ENCODE peak calls at places on chromosomes 2 and 18, in six cellular contexts. M is CD4-positive, alpha-beta T cell; G is endodermal cell; O is heart right ventricle; Q is ovary; Y is Peyer's patch. S is an unnamed sample.

GRCh38 chr2:62824378-62824777 is 118.9 kb downstream of the EHBP1 start:
- DNase-seq in Q (no peak), O (no peak), M (no peak), Y (no peak), G (no peak), S (no peak)

GRCh38 chr2:168278424-168278888 is 31.1 kb upstream of the STK39 start:
- DNase-seq in O (no peak), M (no peak), G (peak; percentile 63), Y (no peak), Q (no peak), S (no peak)

GRCh38 chr18:58143391-58143790 is 99.4 kb downstream of the NEDD4L start:
- DNase-seq in O (no peak), Q (no peak), Y (no peak), G (no peak), M (no peak), S (no peak)

GRCh38 chr2:113173563-113174368 is at the start of gene PSD4:
- DNase-seq in M (peak; percentile 72), Q (no peak), G (peak; percentile 74), O (peak; percentile 60), Y (peak; percentile 93), S (peak; percentile 95)

GRCh38 chr2:238170386-238171071 is 11.8 kb downstream of the ERFE start:
- DNase-seq in G (no peak), O (no peak), M (no peak), Y (no peak), Q (no peak), S (no peak)

GRCh38 chr2:58240595-58240937 is 559 bp downstream of the FANCL start:
- DNase-seq in M (no peak), G (no peak), Q (no peak), Y (no peak), O (no peak), S (no peak)

GRCh38 chr2:48852938-48853337 is 97.4 kb upstream of the LHCGR start:
- DNase-seq in M (no peak), Y (no peak), Q (no peak), O (no peak), G (no peak), S (no peak)

GRCh38 chr18:59968583-59968982 is 68.8 kb downstream of the PMAIP1 start:
- DNase-seq in M (no peak), G (no peak), Q (no peak), O (no peak), Y (no peak), S (no peak)

GRCh38 chr2:157315901-157316300 is 9.7 kb downstream of the ERMN start:
- DNase-seq in Y (no peak), G (no peak), M (no peak), Q (no peak), O (no peak), S (no peak)

GRCh38 chr2:39686470-39686869 is 20.8 kb downstream of the TMEM178A start:
- DNase-seq in Q (no peak), G (peak; percentile 75), Y (no peak), M (no peak), O (no peak), S (no peak)

DNA sequence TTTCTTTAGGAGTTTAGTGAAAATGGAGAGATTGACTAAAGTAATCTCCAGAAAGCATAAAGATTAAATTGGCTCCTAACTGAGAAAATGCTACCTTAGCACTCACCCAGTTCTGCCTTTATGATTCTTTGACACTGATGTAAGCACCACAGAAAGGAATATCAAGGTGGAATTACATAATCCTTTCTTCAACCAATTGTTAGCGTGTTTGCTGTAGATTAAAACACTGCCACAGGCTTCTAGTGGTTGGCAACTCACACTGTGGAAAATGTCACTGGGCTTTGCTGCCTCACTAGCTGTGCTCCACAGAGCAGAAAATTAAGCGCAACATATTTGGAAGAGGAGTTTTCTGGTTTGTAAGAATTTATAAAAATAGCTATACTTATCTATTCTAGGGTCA is 104.1 kb downstream of the DLGAP1 start:
- DNase-seq in G (no peak), M (no peak), Y (no peak), Q (no peak), O (no peak), S (no peak)
- TF ChIP-seq CTCF in G (no peak), M (no peak), Y (no peak), Q (no peak), O (no peak), S (no peak)

GRCh38 chr2:47162780-47163179 is 7.7 kb upstream of the STPG4 start:
- DNase-seq in Q (no peak), Y (no peak), M (no peak), O (no peak), G (no peak), S (no peak)
- H3K27ac ChIP-seq in Q (no peak overlapping the region), Y (no peak overlapping the region), M (no peak overlapping the region), O (no peak overlapping the region), G (no peak overlapping the region), S (no peak overlapping the region)

DNA sequence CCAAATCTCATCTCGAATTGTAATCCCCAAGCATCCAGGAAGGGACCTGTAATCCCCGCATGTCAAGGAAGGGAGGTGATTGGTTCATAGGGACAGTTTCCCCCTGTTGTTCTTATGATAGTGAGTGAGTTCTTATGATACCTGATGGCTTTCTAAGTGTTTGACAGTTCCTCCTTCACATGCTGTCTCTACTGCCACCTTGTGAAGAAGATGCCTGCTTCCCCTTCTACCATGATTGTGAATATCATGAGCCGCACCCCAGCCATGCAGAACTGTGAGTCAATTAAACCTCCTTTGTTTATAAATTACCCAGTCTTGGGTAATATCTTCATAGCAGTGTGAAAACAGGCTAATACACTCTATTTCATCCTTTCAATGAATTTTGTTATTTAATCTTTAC is 446.7 kb downstream of the RNF144A start:
- DNase-seq in O (no peak), Q (no peak), Y (no peak), G (no peak), M (no peak), S (no peak)
- TF ChIP-seq CTCF in O (no peak), Q (no peak), Y (no peak), G (peak; percentile 75), M (no peak), S (no peak)

GRCh38 chr2:27441226-27441926 is 805 bp upstream of the KRTCAP3 start:
- DNase-seq in O (no peak), Q (no peak), Y (no peak), M (no peak), G (no peak), S (no peak)
- H3K27ac ChIP-seq in O (no peak overlapping the region), Q (peak overlapping the region; percentile 10), Y (no peak overlapping the region), M (no peak overlapping the region), G (no peak overlapping the region), S (no peak overlapping the region)

GRCh38 chr2:152067823-152068222 is 31.0 kb downstream of the CACNB4 start:
- DNase-seq in Q (no peak), Y (no peak), G (no peak), O (no peak), M (no peak), S (no peak)
- TF ChIP-seq CTCF in Q (no peak), Y (no peak), G (no peak), O (no peak), M (no peak), S (no peak)

GRCh38 chr2:226447338-226447885 is 352.2 kb downstream of the IRS1 start:
- DNase-seq in G (no peak), Y (no peak), Q (no peak), O (no peak), M (no peak), S (no peak)

GRCh38 chr2:226452768-226453167 is 346.9 kb downstream of the IRS1 start:
- DNase-seq in O (no peak), Q (no peak), Y (no peak), G (no peak), M (no peak), S (no peak)

GRCh38 chr2:226447896-226448295 is 351.7 kb downstream of the IRS1 start:
- DNase-seq in O (no peak), Y (no peak), Q (no peak), G (no peak), M (no peak), S (no peak)

GRCh38 chr2:226451486-226451885 is 348.1 kb downstream of the IRS1 start:
- DNase-seq in Q (no peak), M (no peak), Y (no peak), O (no peak), G (no peak), S (no peak)

GRCh38 chr2:226450141-226450540 is 349.5 kb downstream of the IRS1 start:
- DNase-seq in G (no peak), M (no peak), Y (no peak), Q (no peak), O (no peak), S (no peak)
- H3K27ac ChIP-seq in G (no peak overlapping the region), M (no peak overlapping the region), Y (no peak overlapping the region), Q (no peak overlapping the region), O (no peak overlapping the region), S (no peak overlapping the region)

DNA sequence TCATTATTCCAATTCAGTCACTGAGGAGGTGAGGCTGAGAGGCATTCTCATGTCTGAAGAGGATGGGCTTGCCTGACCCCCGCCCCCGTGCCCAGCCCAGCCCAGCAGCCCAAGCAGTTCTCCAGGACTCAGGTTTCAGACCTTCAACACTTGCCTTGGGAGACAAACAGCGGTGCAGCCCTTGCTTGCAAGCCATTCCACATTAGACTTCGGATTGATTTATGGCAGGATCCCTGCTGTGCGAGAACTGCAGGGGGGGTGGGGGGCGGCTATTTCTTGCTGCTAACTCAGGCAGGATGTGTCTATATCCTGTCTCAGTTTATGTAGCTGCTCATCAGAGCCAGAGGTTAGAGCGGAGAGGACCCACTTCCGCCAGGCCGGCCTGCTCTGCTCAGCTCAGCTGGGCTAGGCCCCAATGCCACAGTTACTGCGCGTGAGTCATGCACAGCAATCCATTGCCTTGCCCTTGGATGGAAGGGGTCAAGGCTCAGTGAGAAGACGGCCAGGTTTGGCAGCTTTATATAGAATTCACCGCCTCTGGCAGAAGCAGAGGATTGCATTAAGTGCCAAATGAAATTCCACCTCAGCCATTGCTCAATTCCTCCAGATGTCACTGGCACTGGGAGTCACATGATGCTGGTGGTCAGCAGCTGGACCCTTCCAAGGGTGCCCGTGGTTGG is 1.8 kb downstream of the GYPC start:
- DNase-seq in O (peak; percentile 83), Y (peak; percentile 84), Q (peak; percentile 88), M (peak; percentile 50), G (peak; percentile 88), S (peak; percentile 87)
- TF ChIP-seq CTCF in O (no peak), Y (no peak), Q (peak; percentile 16), M (no peak), G (no peak), S (no peak)